ENCODE peak calls at places on chromosomes 16 and 17, in eight cellular contexts. I is mucosa of descending colon, X is uterus, V is brain microvascular endothelial cell, R is AG04450, G is heart right ventricle, W is skeletal muscle cell, D is cardiac muscle cell. Q is an unnamed sample.

GRCh38 chr16:2473999-2474876 is 689 bp upstream of the TBC1D24 start:
- DNase-seq in D (peak; percentile 74), R (no peak), G (no peak), W (no peak), V (no peak), I (peak; percentile 59), X (peak; percentile 33), Q (no peak)

GRCh38 chr17:75689441-75689873 is 22.3 kb downstream of the SAP30BP start:
- DNase-seq in D (no peak), V (no peak), R (no peak), W (no peak), X (no peak), G (no peak), I (no peak), Q (no peak)

GRCh38 chr16:86356804-86357203 is 153.5 kb upstream of the FOXF1 start:
- DNase-seq in D (no peak), V (no peak), W (no peak), X (no peak), R (no peak), G (no peak), I (no peak), Q (no peak)

GRCh38 chr16:58815188-58815888 is 81.2 kb upstream of the GOT2 start:
- DNase-seq in R (no peak), X (no peak), I (no peak), W (no peak), D (no peak), V (no peak), G (no peak), Q (no peak)

GRCh38 chr16:25007284-25007984 is 7.7 kb downstream of the ARHGAP17 start:
- DNase-seq in D (no peak), I (no peak), W (no peak), V (peak; percentile 90), X (no peak), R (no peak), G (no peak), Q (no peak)

GRCh38 chr16:66528294-66528693 is 21.6 kb downstream of the TK2 start:
- DNase-seq in G (no peak), W (no peak), D (no peak), X (no peak), V (no peak), I (no peak), R (no peak), Q (no peak)

GRCh38 chr17:21129023-21129681 is 2.4 kb downstream of the DHRS7B start:
- DNase-seq in W (peak; percentile 17), R (peak; percentile 26), D (peak; percentile 54), G (peak; percentile 36), V (peak; percentile 43), I (peak; percentile 30), X (peak; percentile 22), Q (no peak)

GRCh38 chr17:80316927-80317705 is 56.5 kb downstream of the RNF213 start:
- DNase-seq in X (no peak), I (no peak), R (no peak), G (peak; percentile 42), D (no peak), V (no peak), W (no peak), Q (no peak)

GRCh38 chr16:1494129-1494640 is 1.0 kb downstream of the TELO2 start:
- DNase-seq in X (peak; percentile 62), R (peak; percentile 34), G (peak; percentile 52), V (peak; percentile 66), W (peak; percentile 36), D (peak; percentile 47), I (peak; percentile 20), Q (no peak)

GRCh38 chr17:77566566-77566965 is 391.9 kb upstream of the TNRC6C start:
- DNase-seq in I (no peak), G (no peak), X (no peak), W (no peak), V (no peak), D (no peak), R (no peak), Q (no peak)

GRCh38 chr17:79737046-79737921 is 6.5 kb downstream of the ENPP7 start:
- DNase-seq in I (no peak), G (no peak), D (no peak), W (no peak), R (no peak), X (no peak), V (no peak), Q (no peak)

GRCh38 chr17:1286379-1287106 is 7.1 kb downstream of the TRARG1 start:
- DNase-seq in W (no peak), I (no peak), X (no peak), D (no peak), V (no peak), G (no peak), R (no peak), Q (no peak)

GRCh38 chr16:27429330-27429871 is 27.4 kb downstream of the IL21R start:
- DNase-seq in R (no peak), I (no peak), W (no peak), D (no peak), G (no peak), V (no peak), X (no peak), Q (no peak)

GRCh38 chr17:6761817-6762216 is 6.0 kb downstream of the XAF1 start:
- DNase-seq in I (no peak), G (no peak), R (no peak), W (no peak), D (no peak), V (no peak), X (no peak), Q (no peak)

GRCh38 chr17:6756425-6757012 is 673 bp downstream of the XAF1 start:
- DNase-seq in V (no peak), G (no peak), I (no peak), X (no peak), D (no peak), R (no peak), W (no peak), Q (no peak)

GRCh38 chr17:6755281-6755680 is 565 bp upstream of the XAF1 start:
- DNase-seq in R (no peak), X (peak; percentile 70), V (no peak), D (no peak), I (peak; percentile 20), W (peak; percentile 5), G (peak; percentile 69), Q (no peak)

GRCh38 chr17:6755731-6756184 is at the start of gene XAF1:
- DNase-seq in D (no peak), V (no peak), W (peak; percentile 6), G (peak; percentile 73), X (peak; percentile 45), I (peak; percentile 64), R (peak; percentile 26), Q (no peak)

GRCh38 chr17:6757747-6758146 is 1.9 kb downstream of the XAF1 start:
- DNase-seq in V (no peak), X (no peak), G (no peak), I (no peak), W (no peak), D (no peak), R (no peak), Q (no peak)
- H3K4me3 ChIP-seq in V (no peak overlapping the region), X (no peak overlapping the region), G (no peak overlapping the region), I (no peak overlapping the region), W (no peak overlapping the region), D (no peak overlapping the region), R (no peak overlapping the region), Q (no peak overlapping the region)

GRCh38 chr16:11138026-11138768 is 117.8 kb downstream of the SOCS1 start:
- DNase-seq in V (no peak), G (no peak), R (no peak), W (no peak), D (no peak), X (no peak), I (no peak), Q (no peak)

GRCh38 chr16:11140867-11141266 is 115.1 kb downstream of the SOCS1 start:
- DNase-seq in G (no peak), V (no peak), R (no peak), D (no peak), W (no peak), I (no peak), X (no peak), Q (no peak)

GRCh38 chr16:11140466-11140865 is 115.5 kb downstream of the SOCS1 start:
- DNase-seq in W (no peak), X (no peak), D (no peak), R (no peak), V (no peak), G (no peak), I (no peak), Q (no peak)

GRCh38 chr16:11138769-11139623 is 117.0 kb downstream of the SOCS1 start:
- DNase-seq in V (peak; percentile 58), I (no peak), X (no peak), G (no peak), D (no peak), R (no peak), W (peak; percentile 76), Q (no peak)

DNA sequence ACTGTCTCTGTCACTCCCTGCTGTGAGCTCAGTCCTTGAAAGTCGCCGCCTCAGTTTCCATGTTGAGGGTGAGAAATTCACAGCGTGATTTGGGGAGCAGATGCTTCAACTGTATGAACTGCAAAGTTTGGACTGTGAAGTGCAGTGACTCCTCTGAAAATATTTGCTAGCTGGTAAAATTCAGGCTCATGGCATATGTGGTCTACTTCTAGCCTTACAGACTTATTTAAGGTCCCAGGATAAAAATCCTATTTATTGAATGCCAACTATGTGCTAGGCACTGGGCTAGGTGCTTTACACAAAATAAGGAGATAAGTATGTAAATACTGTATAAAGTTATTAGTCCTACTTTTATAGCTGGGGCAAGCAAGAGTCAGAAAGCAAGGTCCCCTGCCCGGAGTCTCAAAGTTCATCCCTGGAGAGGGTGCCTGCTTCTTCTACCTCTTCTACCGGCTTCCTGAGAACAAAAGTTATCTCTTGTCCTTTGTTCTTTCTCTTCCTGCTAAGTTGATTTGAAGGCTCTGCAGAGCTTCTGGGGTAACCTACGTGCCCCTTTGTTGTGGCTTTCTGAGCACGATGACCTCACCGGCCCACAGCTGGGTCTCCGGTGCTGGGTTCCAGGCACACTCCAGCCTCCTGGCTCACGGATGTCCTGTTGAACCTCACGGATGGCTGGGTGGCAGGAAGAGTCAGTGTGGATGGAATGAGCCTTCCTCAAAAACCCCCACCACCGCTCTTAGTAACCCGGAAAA is 116.2 kb downstream of the SOCS1 start:
- DNase-seq in W (no peak), R (no peak), X (no peak), I (no peak), D (no peak), G (no peak), V (no peak), Q (no peak)
- H3K4me3 ChIP-seq in W (no peak overlapping the region), R (no peak overlapping the region), X (no peak overlapping the region), I (no peak overlapping the region), D (no peak overlapping the region), G (no peak overlapping the region), V (no peak overlapping the region), Q (no peak overlapping the region)

DNA sequence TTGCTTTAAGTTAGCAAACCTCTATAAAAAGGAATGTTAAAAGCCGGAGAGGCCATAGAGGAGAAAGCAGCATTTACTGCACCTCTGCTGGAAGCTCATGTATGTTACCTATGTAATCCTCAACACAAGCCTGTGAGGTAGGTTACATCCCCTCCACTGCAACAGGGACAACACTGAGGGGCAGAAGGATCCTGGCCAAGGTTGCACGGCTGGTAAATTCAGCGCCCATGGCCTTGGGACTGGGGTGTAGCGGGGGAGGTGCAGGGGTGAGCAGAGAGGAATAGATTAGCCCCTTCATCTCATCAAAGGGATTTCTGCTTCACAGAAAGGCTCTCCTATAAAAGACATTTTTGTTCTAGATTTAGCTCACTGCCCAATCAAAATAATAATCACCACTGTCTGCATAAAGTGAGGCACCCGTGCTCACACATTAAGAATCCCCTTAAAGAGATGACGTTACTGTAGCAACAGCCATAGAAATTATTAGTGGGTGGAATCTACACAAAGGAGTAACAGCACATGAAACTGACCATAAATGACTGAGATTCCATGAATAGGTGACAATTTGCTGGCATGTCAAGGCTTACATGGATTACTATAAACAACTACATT is 3.3 kb downstream of the ZCCHC14 start:
- DNase-seq in W (no peak), V (no peak), G (no peak), D (no peak), I (no peak), X (no peak), R (no peak), Q (no peak)
- H3K4me3 ChIP-seq in W (no peak overlapping the region), V (peak overlapping the region; percentile 57), G (no peak overlapping the region), D (no peak overlapping the region), I (no peak overlapping the region), X (no peak overlapping the region), R (peak overlapping the region; percentile 65), Q (peak overlapping the region; percentile 73)

GRCh38 chr17:49362723-49363117 is 670 bp upstream of the ZNF652 start:
- DNase-seq in I (no peak), R (no peak), G (no peak), W (no peak), D (no peak), X (no peak), V (no peak), Q (no peak)
- H3K4me3 ChIP-seq in I (peak overlapping the region; percentile 97), R (peak overlapping the region; percentile 89), G (peak overlapping the region; percentile 82), W (peak overlapping the region; percentile 55), D (peak overlapping the region; percentile 81), X (peak overlapping the region; percentile 98), V (peak overlapping the region; percentile 90), Q (peak overlapping the region; percentile 51)